ENCODE peak calls at places on chromosomes 5 and 9, in six cellular contexts. One of them, this sample, is unnamed.

GRCh38 chr5:1412621-1413020 is 32.6 kb downstream of the SLC6A3 start:
- DNase-seq in upper lobe of left lung: no peak
- DNase-seq in A549: no peak
- DNase-seq in IMR-90: no peak
- DNase-seq in testis: no peak
- DNase-seq in HepG2: no peak
- DNase-seq in this sample: no peak

GRCh38 chr5:94066437-94067207 is 325.2 kb upstream of the POU5F2 start:
- DNase-seq in A549: no peak
- DNase-seq in upper lobe of left lung: no peak
- DNase-seq in testis: no peak
- DNase-seq in HepG2: no peak
- DNase-seq in IMR-90: no peak
- DNase-seq in this sample: no peak

GRCh38 chr9:70101265-70101664 is 57.6 kb downstream of the MAMDC2 start:
- DNase-seq in A549: no peak
- DNase-seq in upper lobe of left lung: no peak
- DNase-seq in IMR-90: peak; percentile 85
- DNase-seq in testis: no peak
- DNase-seq in HepG2: no peak
- DNase-seq in this sample: no peak

GRCh38 chr5:50749873-50750272 is 83.4 kb downstream of the PARP8 start:
- DNase-seq in upper lobe of left lung: no peak
- DNase-seq in HepG2: no peak
- DNase-seq in IMR-90: no peak
- DNase-seq in A549: no peak
- DNase-seq in testis: no peak
- DNase-seq in this sample: no peak

GRCh38 chr9:128787583-128788156 is 617 bp downstream of the TBC1D13 start:
- DNase-seq in A549: peak; percentile 33
- DNase-seq in IMR-90: no peak
- DNase-seq in testis: peak; percentile 39
- DNase-seq in HepG2: no peak
- DNase-seq in upper lobe of left lung: no peak
- DNase-seq in this sample: peak; percentile 26

GRCh38 chr9:88781500-88782391 is 209.5 kb upstream of the S1PR3 start:
- DNase-seq in HepG2: peak; percentile 23
- DNase-seq in upper lobe of left lung: no peak
- DNase-seq in IMR-90: peak; percentile 74
- DNase-seq in A549: no peak
- DNase-seq in testis: peak; percentile 79
- DNase-seq in this sample: peak; percentile 3

GRCh38 chr9:130321082-130321481 is 55.5 kb downstream of the HMCN2 start:
- DNase-seq in A549: no peak
- DNase-seq in upper lobe of left lung: peak; percentile 41
- DNase-seq in HepG2: no peak
- DNase-seq in testis: no peak
- DNase-seq in IMR-90: no peak
- DNase-seq in this sample: peak; percentile 78

GRCh38 chr9:38682713-38683112 is 37.2 kb downstream of the FAM240B start:
- DNase-seq in testis: no peak
- DNase-seq in IMR-90: peak; percentile 84
- DNase-seq in HepG2: peak; percentile 54
- DNase-seq in A549: peak; percentile 73
- DNase-seq in upper lobe of left lung: no peak
- DNase-seq in this sample: no peak

GRCh38 chr9:135815433-135816178 is 91.7 kb downstream of the CAMSAP1 start:
- DNase-seq in testis: no peak
- DNase-seq in A549: no peak
- DNase-seq in upper lobe of left lung: no peak
- DNase-seq in IMR-90: no peak
- DNase-seq in HepG2: no peak
- DNase-seq in this sample: no peak

GRCh38 chr5:82330921-82331320 is 52.8 kb upstream of the RPS23 start:
- DNase-seq in upper lobe of left lung: no peak
- DNase-seq in HepG2: no peak
- DNase-seq in testis: no peak
- DNase-seq in A549: no peak
- DNase-seq in IMR-90: no peak
- DNase-seq in this sample: no peak

GRCh38 chr9:109299901-109300300 is 21.0 kb downstream of the EPB41L4B start:
- DNase-seq in upper lobe of left lung: no peak
- DNase-seq in testis: no peak
- DNase-seq in IMR-90: no peak
- DNase-seq in HepG2: no peak
- DNase-seq in A549: no peak
- DNase-seq in this sample: no peak

GRCh38 chr9:103245369-103245768 is 250.2 kb downstream of the CYLC2 start:
- DNase-seq in upper lobe of left lung: no peak
- DNase-seq in HepG2: no peak
- DNase-seq in IMR-90: no peak
- DNase-seq in testis: no peak
- DNase-seq in A549: no peak
- DNase-seq in this sample: no peak

GRCh38 chr9:38405841-38406240 is 13.3 kb downstream of the ALDH1B1 start:
- DNase-seq in HepG2: no peak
- DNase-seq in IMR-90: peak; percentile 21
- DNase-seq in testis: no peak
- DNase-seq in A549: no peak
- DNase-seq in upper lobe of left lung: no peak
- DNase-seq in this sample: no peak

GRCh38 chr9:13213337-13213736 is 66.2 kb downstream of the MPDZ start:
- DNase-seq in IMR-90: peak; percentile 47
- DNase-seq in HepG2: peak; percentile 3
- DNase-seq in upper lobe of left lung: no peak
- DNase-seq in testis: no peak
- DNase-seq in A549: peak; percentile 8
- DNase-seq in this sample: peak; percentile 3

GRCh38 chr9:123834907-123835562 is 94.9 kb downstream of the DENND1A start:
- DNase-seq in upper lobe of left lung: no peak
- DNase-seq in HepG2: no peak
- DNase-seq in A549: no peak
- DNase-seq in IMR-90: peak; percentile 29
- DNase-seq in testis: no peak
- DNase-seq in this sample: no peak

GRCh38 chr9:134272302-134273023 is 53.8 kb upstream of the RXRA start:
- DNase-seq in A549: no peak
- DNase-seq in HepG2: no peak
- DNase-seq in testis: no peak
- DNase-seq in upper lobe of left lung: peak; percentile 66
- DNase-seq in IMR-90: no peak
- DNase-seq in this sample: no peak

GRCh38 chr9:117825609-117826347 is 121.6 kb downstream of the TLR4 start:
- DNase-seq in HepG2: no peak
- DNase-seq in upper lobe of left lung: no peak
- DNase-seq in IMR-90: no peak
- DNase-seq in A549: no peak
- DNase-seq in testis: no peak
- DNase-seq in this sample: no peak

GRCh38 chr9:71895122-71895521 is 15.9 kb downstream of the ABHD17B start:
- DNase-seq in HepG2: no peak
- DNase-seq in testis: no peak
- DNase-seq in IMR-90: peak; percentile 50
- DNase-seq in A549: no peak
- DNase-seq in upper lobe of left lung: no peak
- DNase-seq in this sample: peak; percentile 8

GRCh38 chr9:87518702-87519335 is 21.2 kb downstream of the DAPK1 start:
- DNase-seq in IMR-90: no peak
- DNase-seq in A549: no peak
- DNase-seq in upper lobe of left lung: peak; percentile 53
- DNase-seq in HepG2: no peak
- DNase-seq in testis: peak; percentile 66
- DNase-seq in this sample: peak; percentile 99

GRCh38 chr9:137547687-137548543 is 2.3 kb downstream of the PNPLA7 start:
- DNase-seq in IMR-90: no peak
- DNase-seq in HepG2: no peak
- DNase-seq in A549: no peak
- DNase-seq in testis: no peak
- DNase-seq in upper lobe of left lung: no peak
- DNase-seq in this sample: no peak

GRCh38 chr9:134509306-134509705 is 132.3 kb upstream of the COL5A1 start:
- DNase-seq in HepG2: no peak
- DNase-seq in upper lobe of left lung: no peak
- DNase-seq in IMR-90: no peak
- DNase-seq in testis: no peak
- DNase-seq in A549: no peak
- DNase-seq in this sample: no peak

GRCh38 chr5:98827161-98827560 is 53.7 kb downstream of the RGMB start:
- DNase-seq in upper lobe of left lung: no peak
- DNase-seq in testis: no peak
- DNase-seq in IMR-90: peak; percentile 62
- DNase-seq in HepG2: peak; percentile 32
- DNase-seq in A549: peak; percentile 23
- DNase-seq in this sample: peak; percentile 29

GRCh38 chr5:85132269-85132668 is 747.6 kb upstream of the EDIL3 start:
- DNase-seq in testis: no peak
- DNase-seq in IMR-90: peak; percentile 29
- DNase-seq in upper lobe of left lung: no peak
- DNase-seq in HepG2: no peak
- DNase-seq in A549: no peak
- DNase-seq in this sample: no peak

GRCh38 chr9:133119039-133119438 is 2.0 kb downstream of the RALGDS start:
- DNase-seq in testis: no peak
- DNase-seq in IMR-90: no peak
- DNase-seq in A549: no peak
- DNase-seq in HepG2: no peak
- DNase-seq in upper lobe of left lung: no peak
- DNase-seq in this sample: no peak
- TF ChIP-seq POLR2A in testis: no peak
- TF ChIP-seq POLR2A in IMR-90: no peak
- TF ChIP-seq POLR2A in A549: no peak
- TF ChIP-seq POLR2A in HepG2: no peak
- TF ChIP-seq POLR2A in upper lobe of left lung: peak; percentile 18
- TF ChIP-seq POLR2A in this sample: no peak

GRCh38 chr9:125475385-125475784 is 213.8 kb downstream of the GAPVD1 start:
- DNase-seq in IMR-90: no peak
- DNase-seq in A549: no peak
- DNase-seq in testis: no peak
- DNase-seq in HepG2: no peak
- DNase-seq in upper lobe of left lung: no peak
- DNase-seq in this sample: no peak

GRCh38 chr9:125477089-125477544 is 215.5 kb downstream of the GAPVD1 start:
- DNase-seq in testis: no peak
- DNase-seq in HepG2: no peak
- DNase-seq in IMR-90: no peak
- DNase-seq in upper lobe of left lung: no peak
- DNase-seq in A549: no peak
- DNase-seq in this sample: peak; percentile 78

GRCh38 chr9:125479846-125480615 is 218.4 kb downstream of the GAPVD1 start:
- DNase-seq in testis: no peak
- DNase-seq in A549: no peak
- DNase-seq in HepG2: no peak
- DNase-seq in IMR-90: no peak
- DNase-seq in upper lobe of left lung: no peak
- DNase-seq in this sample: no peak

GRCh38 chr9:125472926-125473701 is 211.5 kb downstream of the GAPVD1 start:
- DNase-seq in upper lobe of left lung: no peak
- DNase-seq in HepG2: peak; percentile 76
- DNase-seq in A549: no peak
- DNase-seq in testis: no peak
- DNase-seq in IMR-90: peak; percentile 73
- DNase-seq in this sample: no peak

GRCh38 chr9:125476645-125477044 is 215.0 kb downstream of the GAPVD1 start:
- DNase-seq in testis: no peak
- DNase-seq in A549: no peak
- DNase-seq in IMR-90: no peak
- DNase-seq in upper lobe of left lung: no peak
- DNase-seq in HepG2: peak; percentile 27
- DNase-seq in this sample: peak; percentile 20
- TF ChIP-seq POLR2A in testis: no peak
- TF ChIP-seq POLR2A in A549: no peak
- TF ChIP-seq POLR2A in IMR-90: no peak
- TF ChIP-seq POLR2A in upper lobe of left lung: no peak
- TF ChIP-seq POLR2A in HepG2: no peak
- TF ChIP-seq POLR2A in this sample: no peak

GRCh38 chr9:34374905-34375552 is 1.7 kb downstream of the MYORG start:
- DNase-seq in testis: no peak
- DNase-seq in HepG2: peak; percentile 94
- DNase-seq in upper lobe of left lung: no peak
- DNase-seq in A549: no peak
- DNase-seq in IMR-90: no peak
- DNase-seq in this sample: no peak
- TF ChIP-seq POLR2A in testis: no peak
- TF ChIP-seq POLR2A in HepG2: peak; percentile 61
- TF ChIP-seq POLR2A in upper lobe of left lung: no peak
- TF ChIP-seq POLR2A in A549: no peak
- TF ChIP-seq POLR2A in IMR-90: no peak
- TF ChIP-seq POLR2A in this sample: no peak

GRCh38 chr5:177307544-177308363 is 3.9 kb downstream of the MXD3 start:
- DNase-seq in upper lobe of left lung: peak; percentile 86
- DNase-seq in HepG2: no peak
- DNase-seq in IMR-90: no peak
- DNase-seq in testis: no peak
- DNase-seq in A549: no peak
- DNase-seq in this sample: no peak
- TF ChIP-seq POLR2A in upper lobe of left lung: no peak
- TF ChIP-seq POLR2A in HepG2: no peak
- TF ChIP-seq POLR2A in IMR-90: no peak
- TF ChIP-seq POLR2A in testis: no peak
- TF ChIP-seq POLR2A in A549: no peak
- TF ChIP-seq POLR2A in this sample: no peak

DNA sequence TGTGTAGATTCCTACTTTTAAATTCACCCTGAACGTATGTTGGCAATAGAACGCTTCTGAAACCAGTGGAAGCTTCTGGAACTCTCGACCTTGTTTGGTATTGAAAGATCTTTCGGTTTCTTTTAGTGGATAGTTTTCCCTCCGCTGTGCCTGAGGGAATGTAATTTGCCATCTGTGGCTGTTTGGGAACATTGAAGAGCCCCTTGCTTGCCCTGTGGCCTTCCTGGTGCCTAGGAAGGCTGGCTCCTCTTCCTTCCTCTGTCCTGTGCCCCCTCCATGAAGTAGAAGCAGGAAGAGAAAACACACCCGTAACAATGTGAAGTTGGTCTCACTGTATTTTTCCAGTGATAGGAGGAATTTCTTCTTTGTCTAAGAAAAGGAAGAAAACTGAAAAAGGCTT is 274.3 kb downstream of the AOPEP start:
- DNase-seq in upper lobe of left lung: no peak
- DNase-seq in HepG2: no peak
- DNase-seq in testis: no peak
- DNase-seq in A549: no peak
- DNase-seq in IMR-90: no peak
- DNase-seq in this sample: no peak
- TF ChIP-seq POLR2A in upper lobe of left lung: no peak
- TF ChIP-seq POLR2A in HepG2: no peak
- TF ChIP-seq POLR2A in testis: no peak
- TF ChIP-seq POLR2A in A549: no peak
- TF ChIP-seq POLR2A in IMR-90: no peak
- TF ChIP-seq POLR2A in this sample: no peak

DNA sequence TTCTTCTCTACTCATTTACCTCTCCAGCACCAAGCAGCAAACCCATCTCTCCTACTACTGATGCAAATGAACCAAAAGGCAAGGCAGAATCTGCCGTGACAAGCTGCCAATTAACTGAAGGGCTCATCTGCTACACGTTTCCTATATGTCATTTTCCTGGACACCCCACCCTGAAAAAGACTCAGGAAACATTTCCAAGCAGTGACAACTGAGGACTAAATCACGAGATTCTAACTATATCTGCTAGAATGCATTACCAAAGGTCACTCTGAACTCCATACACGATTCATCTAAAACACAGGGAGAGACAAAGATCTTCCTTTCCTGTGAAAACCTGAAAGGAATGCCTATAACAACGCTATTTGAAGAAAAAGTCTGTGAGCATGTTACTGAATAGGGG is 12.9 kb downstream of the PLPP1 start:
- DNase-seq in HepG2: no peak
- DNase-seq in A549: no peak
- DNase-seq in testis: no peak
- DNase-seq in upper lobe of left lung: no peak
- DNase-seq in IMR-90: no peak
- DNase-seq in this sample: no peak
- TF ChIP-seq POLR2A in HepG2: no peak
- TF ChIP-seq POLR2A in A549: no peak
- TF ChIP-seq POLR2A in testis: no peak
- TF ChIP-seq POLR2A in upper lobe of left lung: no peak
- TF ChIP-seq POLR2A in IMR-90: no peak
- TF ChIP-seq POLR2A in this sample: no peak

This sample was measured in erythroblast.